ENCODE peak calls at places on chromosomes 2 and 18, in seven cellular contexts. One of them, this sample, is unnamed. For H3K4me1, the result is how much of the 10 kb centered on the place peaks cover.

GRCh38 chr2:85222792-85223191 is 89.6 kb downstream of the TCF7L1 start:
- DNase-seq in A549: no peak
- DNase-seq in tibial nerve: no peak
- DNase-seq in thyroid gland: no peak
- DNase-seq in endothelial cell of umbilical vein: no peak
- DNase-seq in IMR-90: no peak
- DNase-seq in body of pancreas: no peak
- DNase-seq in this sample: no peak

GRCh38 chr2:224638338-224638823 is 53.2 kb upstream of the CUL3 start:
- DNase-seq in body of pancreas: no peak
- DNase-seq in endothelial cell of umbilical vein: no peak
- DNase-seq in IMR-90: no peak
- DNase-seq in A549: no peak
- DNase-seq in tibial nerve: no peak
- DNase-seq in thyroid gland: no peak
- DNase-seq in this sample: no peak

GRCh38 chr2:127906206-127906926 is 20.6 kb upstream of the AMMECR1L start:
- DNase-seq in endothelial cell of umbilical vein: no peak
- DNase-seq in tibial nerve: no peak
- DNase-seq in body of pancreas: no peak
- DNase-seq in IMR-90: no peak
- DNase-seq in thyroid gland: no peak
- DNase-seq in A549: no peak
- DNase-seq in this sample: no peak

GRCh38 chr2:134764164-134764563 is 45.4 kb upstream of the TMEM163 start:
- DNase-seq in A549: no peak
- DNase-seq in thyroid gland: no peak
- DNase-seq in IMR-90: no peak
- DNase-seq in body of pancreas: no peak
- DNase-seq in endothelial cell of umbilical vein: peak
- DNase-seq in tibial nerve: no peak
- DNase-seq in this sample: no peak

GRCh38 chr2:54041135-54041534 is 70.3 kb upstream of the PSME4 start:
- DNase-seq in thyroid gland: no peak
- DNase-seq in IMR-90: no peak
- DNase-seq in tibial nerve: no peak
- DNase-seq in endothelial cell of umbilical vein: no peak
- DNase-seq in body of pancreas: no peak
- DNase-seq in A549: no peak
- DNase-seq in this sample: no peak

GRCh38 chr2:203280428-203281064 is 41.7 kb downstream of the CYP20A1 start:
- DNase-seq in body of pancreas: no peak
- DNase-seq in IMR-90: no peak
- DNase-seq in A549: no peak
- DNase-seq in thyroid gland: no peak
- DNase-seq in endothelial cell of umbilical vein: peak
- DNase-seq in tibial nerve: no peak
- DNase-seq in this sample: no peak

GRCh38 chr2:223943561-223944008 is 1.6 kb downstream of the WDFY1 start:
- DNase-seq in tibial nerve: no peak
- DNase-seq in body of pancreas: no peak
- DNase-seq in IMR-90: peak
- DNase-seq in A549: peak
- DNase-seq in thyroid gland: no peak
- DNase-seq in endothelial cell of umbilical vein: peak
- DNase-seq in this sample: no peak

GRCh38 chr2:118202707-118203303 is 114.5 kb downstream of the INSIG2 start:
- DNase-seq in thyroid gland: peak
- DNase-seq in tibial nerve: peak
- DNase-seq in IMR-90: peak
- DNase-seq in body of pancreas: peak
- DNase-seq in endothelial cell of umbilical vein: peak
- DNase-seq in A549: peak
- DNase-seq in this sample: no peak

GRCh38 chr2:168060956-168061750 is 186.2 kb downstream of the STK39 start:
- DNase-seq in tibial nerve: no peak
- DNase-seq in A549: peak
- DNase-seq in endothelial cell of umbilical vein: no peak
- DNase-seq in body of pancreas: no peak
- DNase-seq in IMR-90: peak
- DNase-seq in thyroid gland: no peak
- DNase-seq in this sample: no peak

GRCh38 chr2:74516070-74516633 is 1.9 kb downstream of the TLX2 start:
- DNase-seq in tibial nerve: no peak
- DNase-seq in A549: no peak
- DNase-seq in IMR-90: peak
- DNase-seq in body of pancreas: peak
- DNase-seq in thyroid gland: no peak
- DNase-seq in endothelial cell of umbilical vein: peak
- DNase-seq in this sample: peak

GRCh38 chr18:55419132-55419938 is 168.7 kb downstream of the TCF4 start:
- DNase-seq in endothelial cell of umbilical vein: no peak
- DNase-seq in IMR-90: peak
- DNase-seq in tibial nerve: no peak
- DNase-seq in A549: no peak
- DNase-seq in body of pancreas: no peak
- DNase-seq in thyroid gland: no peak
- DNase-seq in this sample: no peak

GRCh38 chr2:122180972-122181371 is 425.5 kb downstream of the TSN start:
- DNase-seq in thyroid gland: no peak
- DNase-seq in endothelial cell of umbilical vein: peak
- DNase-seq in IMR-90: no peak
- DNase-seq in tibial nerve: no peak
- DNase-seq in body of pancreas: no peak
- DNase-seq in A549: no peak
- DNase-seq in this sample: no peak

GRCh38 chr2:160498147-160498546 is 4.5 kb upstream of the RBMS1 start:
- DNase-seq in tibial nerve: no peak
- DNase-seq in IMR-90: no peak
- DNase-seq in body of pancreas: no peak
- DNase-seq in A549: no peak
- DNase-seq in thyroid gland: no peak
- DNase-seq in endothelial cell of umbilical vein: no peak
- DNase-seq in this sample: no peak

GRCh38 chr2:88831792-88832248 is 140.3 kb downstream of the RPIA start:
- DNase-seq in IMR-90: peak
- DNase-seq in thyroid gland: peak
- DNase-seq in A549: peak
- DNase-seq in body of pancreas: peak
- DNase-seq in endothelial cell of umbilical vein: peak
- DNase-seq in tibial nerve: peak
- DNase-seq in this sample: peak

DNA sequence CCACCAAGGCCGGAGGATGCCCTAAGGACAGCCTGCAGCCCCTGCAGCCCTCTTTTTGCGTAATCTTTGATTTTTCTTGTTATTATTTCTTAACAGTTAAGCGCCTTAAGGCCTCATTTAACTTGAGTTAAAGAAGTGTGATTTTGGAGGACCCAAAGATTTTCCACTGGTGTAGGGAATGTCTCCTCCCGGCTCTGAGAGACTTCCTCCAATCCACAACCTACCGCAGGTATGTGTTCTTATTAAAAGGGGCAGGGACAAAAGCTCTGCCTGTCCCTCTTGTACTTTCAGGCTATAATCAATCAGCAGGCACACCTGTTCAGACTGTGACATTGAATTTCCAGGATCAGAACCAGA is 285.1 kb downstream of the PRKCE start:
- DNase-seq in thyroid gland: no peak
- DNase-seq in A549: no peak
- DNase-seq in endothelial cell of umbilical vein: no peak
- DNase-seq in IMR-90: no peak
- DNase-seq in tibial nerve: no peak
- DNase-seq in body of pancreas: no peak
- DNase-seq in this sample: no peak
- TF ChIP-seq CTCF in thyroid gland: no peak
- TF ChIP-seq CTCF in A549: no peak
- TF ChIP-seq CTCF in endothelial cell of umbilical vein: no peak
- TF ChIP-seq CTCF in IMR-90: no peak
- TF ChIP-seq CTCF in tibial nerve: no peak
- TF ChIP-seq CTCF in body of pancreas: no peak
- TF ChIP-seq CTCF in this sample: peak

DNA sequence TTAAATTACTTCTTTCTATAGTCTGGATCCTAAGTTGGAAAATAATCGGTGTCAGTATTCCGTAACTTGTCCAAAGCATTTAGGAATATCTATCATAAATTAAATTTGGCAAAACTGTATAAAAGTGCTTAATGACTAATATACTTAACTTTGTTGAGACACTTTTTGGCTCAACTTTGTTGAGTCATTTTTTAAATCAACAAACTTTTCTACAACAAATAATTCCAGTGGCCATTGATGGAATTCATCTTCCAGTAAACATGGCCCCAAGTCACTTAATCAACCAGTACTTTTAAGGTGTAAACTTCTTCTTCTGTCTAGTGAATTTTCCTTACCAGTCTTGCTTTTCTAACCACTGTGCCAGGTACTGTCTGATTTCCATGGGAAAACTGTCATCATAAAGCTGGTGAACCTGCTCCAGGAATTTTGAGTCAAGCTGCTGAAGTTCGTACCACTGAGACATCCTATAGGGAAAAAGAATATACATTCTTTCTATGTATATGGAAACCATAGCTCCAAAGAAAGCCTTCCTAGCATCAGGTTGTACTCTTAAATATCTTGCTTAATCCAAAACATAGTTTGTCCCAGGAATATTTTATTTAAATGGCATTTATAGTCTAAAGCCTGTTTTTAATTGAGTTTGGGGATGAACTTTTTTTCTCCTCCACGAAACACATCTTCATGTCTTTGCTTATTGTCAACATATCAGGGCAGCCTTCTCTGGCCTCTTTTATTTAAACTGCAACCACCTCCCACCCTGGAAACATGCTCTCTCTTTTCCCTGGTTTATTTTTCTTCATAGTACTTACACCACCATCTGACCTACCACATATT is 4.2 kb downstream of the STAT1 start:
- DNase-seq in body of pancreas: no peak
- DNase-seq in A549: no peak
- DNase-seq in tibial nerve: no peak
- DNase-seq in thyroid gland: no peak
- DNase-seq in IMR-90: peak
- DNase-seq in endothelial cell of umbilical vein: no peak
- DNase-seq in this sample: no peak
- H3K4me1 ChIP-seq in body of pancreas: under half
- H3K4me1 ChIP-seq in A549: under half
- H3K4me1 ChIP-seq in tibial nerve: under half
- H3K4me1 ChIP-seq in thyroid gland: under half
- H3K4me1 ChIP-seq in IMR-90: under half
- H3K4me1 ChIP-seq in endothelial cell of umbilical vein: under half
- H3K4me1 ChIP-seq in this sample: under half

DNA sequence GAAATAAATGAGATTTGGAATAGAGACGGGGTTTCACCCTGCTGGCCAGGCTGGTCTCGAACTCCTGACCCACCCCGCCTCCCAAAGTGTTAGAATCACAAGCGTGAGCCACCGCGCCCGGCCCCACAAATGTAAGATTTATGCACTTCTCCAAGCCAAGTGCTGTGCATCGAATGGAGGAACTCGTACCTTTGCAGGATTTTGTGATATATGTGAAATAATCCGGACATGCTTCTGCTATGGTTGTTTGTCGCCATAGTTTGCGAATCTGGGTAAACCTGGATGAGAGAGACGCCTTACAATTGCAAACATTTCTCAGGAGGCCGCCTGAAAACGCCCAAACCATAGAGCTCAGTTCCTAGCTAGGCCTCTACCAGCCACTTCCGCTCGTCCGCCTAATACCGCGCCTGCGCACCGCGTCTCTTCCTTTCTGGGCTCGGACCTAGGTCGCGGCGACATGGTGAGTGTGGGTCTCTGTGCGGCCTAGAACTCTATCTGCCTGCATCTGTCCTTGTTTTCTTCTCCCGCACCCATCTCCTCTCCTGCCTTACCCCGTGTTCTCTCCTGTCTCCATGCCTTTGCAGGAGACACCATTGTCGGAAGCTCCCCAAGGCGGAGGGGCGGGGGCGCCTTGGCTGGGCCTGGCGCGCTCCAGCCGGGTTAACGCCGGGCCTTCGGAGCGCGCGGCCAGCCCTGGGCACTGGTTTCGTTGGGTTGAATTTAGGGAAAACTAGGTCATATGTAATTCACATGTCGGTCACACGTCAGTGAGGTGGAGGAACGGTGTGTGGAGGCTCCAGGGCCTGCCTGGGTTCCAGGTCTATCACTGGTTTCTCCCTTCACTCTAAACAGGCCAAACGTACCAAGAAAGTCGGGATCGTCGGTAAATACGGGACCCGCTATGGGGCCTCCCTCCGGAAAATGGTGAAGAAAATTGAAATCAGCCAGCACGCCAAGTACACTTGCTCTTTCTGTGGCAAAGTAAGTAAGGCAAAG is at the start of gene RPL37A:
- DNase-seq in endothelial cell of umbilical vein: peak
- DNase-seq in IMR-90: peak
- DNase-seq in A549: peak
- DNase-seq in tibial nerve: peak
- DNase-seq in body of pancreas: peak
- DNase-seq in thyroid gland: peak
- DNase-seq in this sample: peak
- TF ChIP-seq POLR2A in endothelial cell of umbilical vein: peak
- TF ChIP-seq POLR2A in IMR-90: peak
- TF ChIP-seq POLR2A in A549: peak
- TF ChIP-seq POLR2A in tibial nerve: peak
- TF ChIP-seq POLR2A in body of pancreas: peak
- TF ChIP-seq POLR2A in thyroid gland: peak
- TF ChIP-seq POLR2A in this sample: peak

GRCh38 chr18:12946549-12947354 is 1.1 kb upstream of the SEH1L start:
- DNase-seq in A549: peak
- DNase-seq in endothelial cell of umbilical vein: no peak
- DNase-seq in tibial nerve: peak
- DNase-seq in body of pancreas: peak
- DNase-seq in IMR-90: peak
- DNase-seq in thyroid gland: peak
- DNase-seq in this sample: peak
- TF ChIP-seq CTCF in A549: no peak
- TF ChIP-seq CTCF in endothelial cell of umbilical vein: no peak
- TF ChIP-seq CTCF in tibial nerve: no peak
- TF ChIP-seq CTCF in body of pancreas: no peak
- TF ChIP-seq CTCF in IMR-90: peak
- TF ChIP-seq CTCF in thyroid gland: no peak
- TF ChIP-seq CTCF in this sample: no peak

DNA sequence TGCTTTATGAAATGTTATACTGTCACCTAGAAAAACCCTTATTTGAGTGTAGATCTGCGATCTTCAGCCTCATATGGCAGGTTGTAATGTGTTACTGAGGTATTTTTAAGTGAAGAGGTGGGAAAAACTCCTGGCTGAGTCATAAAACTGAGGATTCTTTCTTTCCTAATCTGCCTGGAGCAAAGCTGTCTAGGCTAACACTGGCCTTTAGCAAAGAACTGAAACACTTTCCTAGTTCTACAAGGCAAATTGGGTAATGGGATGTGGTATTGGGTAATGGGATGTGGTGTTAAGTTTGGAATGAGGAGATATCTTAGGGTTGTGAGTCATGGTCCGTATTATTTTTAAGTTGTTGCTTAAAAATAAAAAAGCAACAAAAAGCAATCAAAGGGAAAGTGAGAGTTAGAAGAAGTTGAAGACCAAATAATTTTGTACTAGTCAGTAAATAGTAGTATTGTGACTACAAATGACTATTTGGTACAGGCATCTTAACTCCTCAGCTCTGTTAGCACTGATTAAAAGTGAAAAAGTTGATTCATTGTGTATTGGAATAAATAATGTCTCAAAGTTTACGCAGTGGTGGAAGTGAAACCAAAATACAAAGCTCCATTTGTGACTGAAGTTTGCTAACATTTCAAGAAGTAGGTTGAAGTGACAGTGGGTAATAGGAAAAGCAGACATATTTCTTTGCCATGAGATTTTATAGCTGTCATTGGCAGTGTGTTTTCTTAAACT is 216.8 kb downstream of the CAMKMT start:
- DNase-seq in thyroid gland: no peak
- DNase-seq in IMR-90: peak
- DNase-seq in tibial nerve: peak
- DNase-seq in A549: no peak
- DNase-seq in body of pancreas: no peak
- DNase-seq in endothelial cell of umbilical vein: no peak
- DNase-seq in this sample: no peak
- H3K4me1 ChIP-seq in thyroid gland: under half
- H3K4me1 ChIP-seq in IMR-90: under half
- H3K4me1 ChIP-seq in tibial nerve: under half
- H3K4me1 ChIP-seq in A549: under half
- H3K4me1 ChIP-seq in body of pancreas: under half
- H3K4me1 ChIP-seq in endothelial cell of umbilical vein: under half
- H3K4me1 ChIP-seq in this sample: under half